ENCODE peak calls at places on chromosomes 11 and 22, in four cellular contexts. W is astrocyte, K is heart right ventricle, I is OCI-LY7. J is an unnamed sample. For H3K36me3, the result is how much of the 10 kb centered on the place peaks cover.

GRCh38 chr11:133122260-133122659 is 410.0 kb downstream of the OPCML start:
- DNase-seq in K (no peak), W (no peak), I (no peak), J (no peak)

GRCh38 chr11:106961518-106961917 is 56.8 kb downstream of the GUCY1A2 start:
- DNase-seq in I (no peak), W (peak), K (no peak), J (no peak)

GRCh38 chr11:21037836-21038235 is 368.4 kb downstream of the NELL1 start:
- DNase-seq in W (no peak), K (no peak), I (no peak), J (no peak)

GRCh38 chr11:46149826-46150225 is 28.6 kb upstream of the PHF21A start:
- DNase-seq in I (no peak), W (no peak), K (no peak), J (no peak)

GRCh38 chr11:13216019-13217006 is 61.3 kb upstream of the BMAL1 start:
- DNase-seq in W (peak), I (no peak), K (no peak), J (peak)

GRCh38 chr11:6572215-6572614 is 31.2 kb downstream of the RRP8 start:
- DNase-seq in I (no peak), W (peak), K (no peak), J (no peak)

GRCh38 chr11:113417428-113417827 is 29.8 kb downstream of the ANKK1 start:
- DNase-seq in W (no peak), K (no peak), I (no peak), J (no peak)

GRCh38 chr11:94635072-94635471 is 67.9 kb downstream of the PIWIL4 start:
- DNase-seq in W (no peak), K (no peak), I (no peak), J (no peak)

GRCh38 chr11:129643031-129643721 is 172.5 kb upstream of the TMEM45B start:
- DNase-seq in I (no peak), W (peak), K (no peak), J (no peak)

DNA sequence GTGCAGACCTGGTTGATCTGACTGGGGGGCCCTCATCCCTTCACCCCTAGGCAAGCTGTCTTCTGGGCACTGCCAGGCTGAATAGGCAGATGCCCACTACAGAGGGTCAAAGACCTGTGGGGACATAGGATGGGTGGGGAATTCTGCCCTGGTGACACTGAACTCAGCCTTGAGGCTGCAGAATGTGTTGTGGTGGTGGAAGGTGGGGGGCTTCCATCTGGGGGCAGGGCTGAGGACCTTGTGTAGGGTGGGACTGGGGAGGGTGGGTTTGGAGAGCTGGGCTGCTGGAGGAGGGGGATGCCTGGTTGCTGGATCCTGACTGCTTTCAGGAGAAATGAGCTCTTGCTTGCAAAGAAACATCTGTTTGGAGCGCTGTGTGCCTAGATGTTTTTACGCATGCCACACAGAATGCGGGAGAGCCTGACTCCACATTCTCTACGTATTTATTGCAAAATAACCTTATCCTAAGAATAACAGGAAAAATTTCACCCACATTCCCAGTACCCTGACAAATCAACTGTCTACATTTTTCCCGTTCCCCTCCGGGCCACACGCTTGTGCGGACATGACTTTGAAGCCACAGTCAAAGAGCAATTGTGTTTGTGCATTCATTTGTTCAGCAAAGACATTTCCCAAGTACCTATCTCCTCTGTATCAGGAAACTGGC is 18.3 kb downstream of the SMIM38 start:
- DNase-seq in K (no peak), I (no peak), W (peak), J (no peak)
- H3K27ac ChIP-seq in K (no peak), I (no peak), W (no peak), J (no peak)

GRCh38 chr22:38484244-38484643 is 16.3 kb downstream of the KDELR3 start:
- DNase-seq in W (no peak), K (no peak), I (no peak), J (no peak)

GRCh38 chr22:38489142-38489541 is 17.0 kb downstream of the DDX17 start:
- DNase-seq in W (no peak), K (no peak), I (no peak), J (no peak)

GRCh38 chr22:38487946-38488345 is 18.2 kb downstream of the DDX17 start:
- DNase-seq in K (no peak), W (no peak), I (no peak), J (no peak)

GRCh38 chr22:38482662-38483308 is 14.9 kb downstream of the KDELR3 start:
- DNase-seq in I (no peak), W (no peak), K (no peak), J (no peak)

DNA sequence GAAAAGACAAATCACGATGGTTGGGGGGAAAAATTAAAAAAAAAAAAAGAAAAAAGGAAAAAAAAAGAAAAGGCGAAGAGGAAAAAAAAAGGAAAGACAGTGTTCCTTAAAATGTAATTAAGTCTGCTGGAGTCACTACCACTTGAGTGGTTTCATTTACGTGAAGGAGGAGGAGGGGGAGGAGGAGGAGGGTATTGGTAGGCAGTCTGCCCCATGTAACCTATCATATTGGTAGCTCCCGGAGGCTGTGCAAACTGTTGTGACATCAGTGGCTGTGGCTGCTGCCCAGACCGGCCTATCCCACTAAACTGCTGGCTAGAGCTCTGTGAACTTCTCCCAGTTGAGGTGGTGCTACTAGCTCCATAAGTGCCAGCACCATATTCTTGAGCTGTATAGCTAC is 17.9 kb downstream of the KDELR3 start:
- DNase-seq in I (no peak), W (no peak), K (no peak), J (no peak)
- H3K36me3 ChIP-seq in I (half or more), W (half or more), K (under half), J (half or more)

GRCh38 chr22:50251472-50252054 is 498 bp upstream of the HDAC10 start:
- DNase-seq in W (no peak), K (no peak), I (no peak), J (no peak)

GRCh38 chr22:50250555-50251471 is at the start of gene HDAC10:
- DNase-seq in W (peak), K (peak), I (peak), J (peak)

GRCh38 chr22:50253941-50254340 is 2.9 kb upstream of the HDAC10 start:
- DNase-seq in I (no peak), K (no peak), W (no peak), J (no peak)

GRCh38 chr22:50253046-50253580 is 2.0 kb upstream of the HDAC10 start:
- DNase-seq in I (no peak), W (no peak), K (no peak), J (no peak)

GRCh38 chr22:50252081-50253045 is 1.3 kb upstream of the HDAC10 start:
- DNase-seq in I (peak), W (no peak), K (peak), J (peak)
- H3K4me3 ChIP-seq in I (no peak), W (no peak), K (peak), J (no peak)

DNA sequence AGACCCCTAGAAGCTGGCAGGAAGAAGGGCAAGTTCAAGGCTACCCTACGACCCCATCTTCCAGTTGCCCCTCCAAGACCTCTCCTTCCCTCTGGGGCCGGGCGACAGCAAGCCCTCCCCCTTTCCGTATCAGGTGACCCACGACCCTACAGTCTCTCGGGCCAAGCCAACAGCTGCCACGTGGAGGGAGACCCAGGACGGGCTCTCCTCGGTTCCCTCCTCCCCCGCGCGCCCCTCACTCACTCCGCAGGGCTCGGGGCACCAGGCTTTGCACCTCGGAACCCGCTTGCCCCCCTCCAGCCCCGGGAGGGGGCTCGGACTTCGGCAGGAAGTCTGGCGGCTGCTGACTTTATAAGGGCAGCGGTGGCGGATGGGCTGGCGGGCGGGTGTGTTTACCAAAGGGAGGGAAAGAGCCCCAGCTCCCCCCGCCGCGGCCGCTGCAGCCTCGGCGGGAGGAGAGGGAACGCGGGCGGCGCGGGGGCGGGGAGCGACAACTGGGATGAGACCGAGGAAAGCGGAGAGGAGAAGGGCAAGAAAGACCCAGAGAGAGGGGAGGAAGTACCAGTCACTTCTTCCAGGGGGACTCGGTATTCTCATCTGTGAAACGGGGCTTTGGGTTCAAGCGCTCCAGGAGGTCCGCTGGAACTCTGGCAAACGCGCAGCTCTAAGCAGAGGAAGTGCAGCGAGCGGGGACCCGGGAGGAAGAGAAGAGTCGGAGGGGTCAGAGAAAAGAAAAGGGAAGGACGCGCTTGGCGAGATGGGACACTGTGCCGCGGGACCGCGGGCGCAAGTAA is 767 bp downstream of the SLC43A1 start:
- DNase-seq in I (peak), W (no peak), K (peak), J (peak)
- H3K27ac ChIP-seq in I (peak), W (no peak), K (peak), J (peak)

DNA sequence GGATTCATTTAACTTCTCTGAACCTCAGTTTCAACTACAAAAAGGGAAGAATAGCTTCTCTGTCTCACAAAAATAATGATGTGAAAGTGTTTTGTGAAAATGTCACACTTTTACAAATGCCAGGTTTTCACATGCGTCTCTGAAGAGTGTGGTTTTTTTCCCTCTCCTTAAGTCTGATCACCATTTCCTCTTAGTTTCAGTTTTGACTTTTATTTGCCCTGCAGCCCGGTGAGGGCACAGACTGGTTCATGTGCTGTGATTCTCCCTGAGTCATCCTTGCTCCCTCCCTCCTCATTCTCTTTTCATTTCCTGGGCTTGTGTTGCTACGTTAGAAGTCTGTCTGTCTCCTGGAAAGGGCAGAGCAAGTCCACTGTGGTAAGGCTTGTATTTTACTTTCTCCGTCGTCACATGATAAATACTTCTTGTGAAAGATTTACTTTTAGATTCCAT is 67.8 kb downstream of the BID start:
- DNase-seq in K (peak), W (peak), I (peak), J (no peak)
- H3K36me3 ChIP-seq in K (under half), W (under half), I (half or more), J (half or more)

GRCh38 chr11:44728491-44728910 is 1.7 kb downstream of the TSPAN18 start:
- DNase-seq in K (no peak), W (no peak), I (no peak), J (no peak)

GRCh38 chr11:44728085-44728410 is 1.3 kb downstream of the TSPAN18 start:
- DNase-seq in I (no peak), W (no peak), K (no peak), J (no peak)

GRCh38 chr11:44726278-44727113 is at the start of gene TSPAN18:
- DNase-seq in W (no peak), K (peak), I (peak), J (peak)

GRCh38 chr11:44727114-44727372 is 281 bp downstream of the TSPAN18 start:
- DNase-seq in W (no peak), I (no peak), K (no peak), J (no peak)

GRCh38 chr11:44727373-44728084 is 767 bp downstream of the TSPAN18 start:
- DNase-seq in I (peak), W (peak), K (peak), J (peak)
- H3K4me3 ChIP-seq in I (peak), W (peak), K (peak), J (peak)

GRCh38 chr22:19970479-19971275 is 29.1 kb upstream of the TXNRD2 start:
- DNase-seq in I (peak), W (no peak), K (peak), J (peak)

GRCh38 chr22:19971276-19972124 is 29.9 kb upstream of the TXNRD2 start:
- DNase-seq in I (no peak), K (no peak), W (no peak), J (no peak)

GRCh38 chr22:19969141-19969928 is 27.7 kb upstream of the TXNRD2 start:
- DNase-seq in K (no peak), W (no peak), I (no peak), J (no peak)

GRCh38 chr22:19968450-19968891 is 26.9 kb upstream of the TXNRD2 start:
- DNase-seq in I (no peak), K (no peak), W (no peak), J (no peak)

GRCh38 chr22:19970031-19970478 is 28.4 kb upstream of the TXNRD2 start:
- DNase-seq in I (no peak), K (no peak), W (no peak), J (no peak)
- H3K27ac ChIP-seq in I (no peak), K (no peak), W (no peak), J (no peak)

DNA sequence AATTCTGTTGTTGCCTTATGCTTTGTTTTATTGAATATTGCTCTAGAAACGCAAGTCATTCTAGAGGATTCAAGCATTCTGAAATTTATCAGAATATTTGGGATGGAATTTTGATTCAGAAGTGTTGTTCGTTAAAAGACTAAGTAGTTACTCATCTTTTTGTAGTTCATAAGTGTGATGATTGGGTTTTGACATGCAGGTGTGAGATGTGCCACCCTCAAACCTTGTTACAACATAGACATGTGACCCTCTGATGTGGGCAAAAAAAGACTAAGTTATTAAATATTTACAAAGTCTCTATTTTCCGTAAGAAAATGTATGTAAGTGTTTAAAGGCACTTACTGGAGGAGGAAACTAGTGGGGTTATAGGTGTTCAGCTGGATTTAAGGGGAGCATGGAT is 8.9 kb downstream of the YWHAH start:
- DNase-seq in I (no peak), K (no peak), W (no peak), J (no peak)
- H3K36me3 ChIP-seq in I (half or more), K (under half), W (under half), J (under half)

GRCh38 chr11:124745835-124746620 is 6.0 kb downstream of the VSIG2 start:
- DNase-seq in I (peak), W (no peak), K (no peak), J (no peak)

GRCh38 chr11:124747406-124748099 is 4.5 kb downstream of the VSIG2 start:
- DNase-seq in W (no peak), K (no peak), I (no peak), J (no peak)

GRCh38 chr11:124743050-124743449 is 3.3 kb downstream of the NRGN start:
- DNase-seq in I (no peak), W (no peak), K (no peak), J (no peak)

GRCh38 chr11:124746621-124747243 is 5.3 kb downstream of the VSIG2 start:
- DNase-seq in K (peak), I (peak), W (peak), J (peak)

GRCh38 chr11:124745270-124745834 is 5.6 kb downstream of the NRGN start:
- DNase-seq in W (no peak), K (no peak), I (no peak), J (no peak)
- H3K4me3 ChIP-seq in W (no peak), K (no peak), I (peak), J (no peak)

J was measured in psoas muscle.